ENCODE peak calls at places on chromosome 2, in nine cellular contexts. V, H, I, X, F, C, E, D and O are unnamed samples.

GRCh38 chr2:230721712-230722111 is 9.1 kb downstream of the CAB39 start:
- DNase-seq in V (no peak), F (no peak), D (no peak), I (no peak), X (no peak), H (no peak), E (no peak), C (no peak), O (no peak)

GRCh38 chr2:226656367-226656766 is 143.3 kb downstream of the IRS1 start:
- DNase-seq in D (no peak), V (no peak), X (no peak), C (no peak), H (no peak), I (no peak), E (no peak), F (no peak), O (no peak)

GRCh38 chr2:16855183-16855582 is 189.5 kb upstream of the CYRIA start:
- DNase-seq in E (no peak), V (no peak), H (no peak), X (no peak), C (no peak), I (no peak), F (no peak), D (no peak), O (no peak)

GRCh38 chr2:214410918-214411554 is at the start of gene VWC2L:
- DNase-seq in X (peak; percentile 83), E (peak; percentile 20), D (peak; percentile 1), I (no peak), H (peak; percentile 76), C (no peak), V (no peak), F (peak; percentile 54), O (peak; percentile 66)

GRCh38 chr2:129885735-129886134 is 93.7 kb upstream of the RAB6C start:
- DNase-seq in C (no peak), I (no peak), D (no peak), V (no peak), E (no peak), H (no peak), X (no peak), F (no peak), O (no peak)

GRCh38 chr2:157839162-157839801 is 36.8 kb downstream of the ACVR1 start:
- DNase-seq in H (peak; percentile 71), I (no peak), D (no peak), X (peak; percentile 85), C (no peak), V (no peak), E (no peak), F (no peak), O (no peak)

GRCh38 chr2:124959582-124959981 is 934.5 kb downstream of the CNTNAP5 start:
- DNase-seq in I (no peak), C (no peak), F (no peak), V (no peak), X (no peak), D (no peak), H (no peak), E (no peak), O (no peak)

GRCh38 chr2:6937582-6937981 is 20.4 kb downstream of the RNF144A start:
- DNase-seq in C (no peak), D (no peak), E (no peak), X (no peak), F (no peak), V (no peak), H (no peak), I (no peak), O (peak; percentile 14)

GRCh38 chr2:41197781-41198180 is 745.9 kb upstream of the SLC8A1 start:
- DNase-seq in H (no peak), E (no peak), F (no peak), D (no peak), V (no peak), X (no peak), I (no peak), C (no peak), O (no peak)

GRCh38 chr2:237026981-237027711 is 58.5 kb upstream of the COPS8 start:
- DNase-seq in V (no peak), F (peak; percentile 47), X (peak; percentile 55), I (peak; percentile 38), E (peak; percentile 71), H (peak; percentile 49), C (peak; percentile 45), D (peak; percentile 29), O (peak; percentile 75)

GRCh38 chr2:36707050-36707449 is 10.5 kb downstream of the VIT start:
- DNase-seq in D (no peak), V (no peak), C (no peak), I (no peak), H (peak; percentile 29), F (no peak), E (no peak), X (no peak), O (no peak)

GRCh38 chr2:113069676-113070605 is 2.2 kb downstream of the IL1F10 start:
- DNase-seq in E (no peak), C (no peak), D (no peak), X (no peak), I (no peak), F (no peak), V (no peak), H (no peak), O (no peak)

GRCh38 chr2:171248205-171248662 is 87.5 kb upstream of the TLK1 start:
- DNase-seq in I (peak; percentile 61), E (no peak), D (no peak), V (peak; percentile 42), F (no peak), X (no peak), H (no peak), C (peak; percentile 23), O (no peak)

GRCh38 chr2:32632089-32632488 is 4.2 kb downstream of the TTC27 start:
- DNase-seq in V (no peak), H (peak; percentile 63), X (no peak), I (no peak), D (peak; percentile 27), F (no peak), C (no peak), E (no peak), O (no peak)

GRCh38 chr2:48209214-48209885 is 303.1 kb upstream of the FBXO11 start:
- DNase-seq in X (no peak), H (peak; percentile 52), F (no peak), V (no peak), C (no peak), D (no peak), I (no peak), E (no peak), O (no peak)

GRCh38 chr2:231287696-231288095 is 89.3 kb downstream of the ARMC9 start:
- DNase-seq in F (no peak), C (no peak), V (no peak), E (no peak), D (no peak), X (no peak), H (no peak), I (no peak), O (no peak)

GRCh38 chr2:239675856-239676715 is 275.3 kb upstream of the HDAC4 start:
- DNase-seq in V (no peak), X (no peak), C (no peak), F (no peak), H (no peak), D (no peak), I (no peak), E (no peak), O (no peak)

GRCh38 chr2:114222331-114222730 is 220.1 kb upstream of the DPP10 start:
- DNase-seq in C (no peak), E (no peak), V (no peak), X (no peak), F (no peak), H (no peak), D (no peak), I (no peak), O (no peak)

GRCh38 chr2:49174755-49175154 is 20.4 kb upstream of the FSHR start:
- DNase-seq in I (no peak), X (no peak), C (no peak), E (no peak), H (no peak), V (no peak), D (no peak), F (no peak), O (no peak)

GRCh38 chr2:8546319-8547283 is 135.3 kb upstream of the ID2 start:
- DNase-seq in V (no peak), X (no peak), I (no peak), D (no peak), H (no peak), F (peak; percentile 14), C (no peak), E (no peak), O (no peak)

GRCh38 chr2:30645745-30646119 is 161.5 kb downstream of the CAPN13 start:
- DNase-seq in C (no peak), D (no peak), V (no peak), H (no peak), I (no peak), F (no peak), E (no peak), X (no peak), O (peak; percentile 17)

GRCh38 chr2:6074303-6074702 is 382.1 kb downstream of the SOX11 start:
- DNase-seq in V (no peak), X (peak; percentile 41), E (no peak), I (no peak), F (no peak), D (no peak), H (peak; percentile 2), C (no peak), O (no peak)

GRCh38 chr2:73766349-73766748 is 13.6 kb downstream of the DUSP11 start:
- DNase-seq in I (no peak), D (no peak), X (no peak), E (no peak), V (no peak), F (no peak), H (no peak), C (no peak), O (no peak)
- H3K27ac ChIP-seq in I (no peak overlapping the region), D (no peak overlapping the region), X (no peak overlapping the region), E (no peak overlapping the region), V (no peak overlapping the region), F (no peak overlapping the region), H (no peak overlapping the region), C (no peak overlapping the region), O (no peak overlapping the region)

GRCh38 chr2:12544221-12544558 is 172.5 kb upstream of the TRIB2 start:
- DNase-seq in V (peak; percentile 32), E (no peak), X (no peak), F (no peak), D (no peak), I (no peak), C (no peak), H (no peak), O (no peak)
- H3K27ac ChIP-seq in V (no peak overlapping the region), E (no peak overlapping the region), X (no peak overlapping the region), F (no peak overlapping the region), D (no peak overlapping the region), I (no peak overlapping the region), C (no peak overlapping the region), H (no peak overlapping the region), O (no peak overlapping the region)

DNA sequence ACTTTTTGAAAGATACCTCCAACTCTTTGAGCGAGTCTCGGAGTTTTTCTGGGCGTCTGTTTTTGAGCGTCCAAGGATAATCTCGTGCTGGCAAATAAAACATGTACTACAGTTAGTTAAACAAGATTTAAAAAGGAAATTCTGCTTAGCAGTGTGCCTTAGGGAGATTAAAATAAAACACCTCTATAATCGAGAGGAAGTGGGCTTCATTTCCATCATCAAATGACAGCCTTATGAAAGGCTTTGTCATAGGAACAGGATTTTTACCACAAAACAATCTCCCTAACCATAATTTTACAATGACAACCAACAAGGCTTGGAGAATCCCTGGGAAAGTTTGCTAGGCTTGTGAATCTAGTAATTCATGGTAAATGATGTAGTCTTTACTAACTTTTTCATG is 103.4 kb downstream of the WDPCP start:
- DNase-seq in C (no peak), X (no peak), V (no peak), E (no peak), D (no peak), H (no peak), I (no peak), F (no peak), O (no peak)
- H3K27ac ChIP-seq in C (no peak overlapping the region), X (no peak overlapping the region), V (no peak overlapping the region), E (no peak overlapping the region), D (no peak overlapping the region), H (no peak overlapping the region), I (no peak overlapping the region), F (no peak overlapping the region), O (no peak overlapping the region)

GRCh38 chr2:27134781-27135470 is 490 bp upstream of the PREB start:
- DNase-seq in C (no peak), F (no peak), V (no peak), D (no peak), I (no peak), X (no peak), H (no peak), E (no peak), O (no peak)
- H3K27ac ChIP-seq in C (peak overlapping the region; percentile 92), F (no peak overlapping the region), V (peak overlapping the region; percentile 90), D (peak overlapping the region; percentile 91), I (peak overlapping the region; percentile 91), X (no peak overlapping the region), H (no peak overlapping the region), E (peak overlapping the region; percentile 96), O (no peak overlapping the region)